ENCODE peak calls at places on chromosomes 7 and 10, in four cellular contexts. O, N, U and X are unnamed samples.

GRCh38 chr7:26090927-26091519 is 61.0 kb upstream of the NFE2L3 start:
- DNase-seq in U (no peak), O (no peak), N (no peak), X (no peak)

GRCh38 chr7:106276513-106276912 is 8.3 kb downstream of the NAMPT start:
- DNase-seq in N (no peak), U (no peak), O (no peak), X (no peak)

GRCh38 chr7:124723012-124723411 is 42.6 kb downstream of the GPR37 start:
- DNase-seq in U (no peak), O (no peak), N (no peak), X (no peak)

GRCh38 chr7:66921396-66921917 is 432 bp downstream of the TMEM248 start:
- DNase-seq in N (no peak), U (no peak), O (peak; percentile 46), X (no peak)

GRCh38 chr10:22321156-22321711 is 335 bp downstream of the BMI1 start:
- DNase-seq in N (peak; percentile 72), O (peak; percentile 73), U (no peak), X (peak; percentile 44)

GRCh38 chr7:13911920-13912319 is 77.5 kb downstream of the ETV1 start:
- DNase-seq in O (no peak), U (no peak), N (no peak), X (no peak)

GRCh38 chr10:63770523-63770922 is 249.3 kb downstream of the REEP3 start:
- DNase-seq in N (no peak), U (no peak), O (no peak), X (no peak)

GRCh38 chr7:81851413-81851812 is 81.6 kb upstream of the HGF start:
- DNase-seq in U (no peak), N (no peak), O (no peak), X (no peak)

GRCh38 chr10:93746844-93747284 is 10.9 kb upstream of the LGI1 start:
- DNase-seq in O (no peak), N (no peak), U (no peak), X (peak; percentile 75)

GRCh38 chr10:4488924-4489323 is 337.1 kb upstream of the AKR1E2 start:
- DNase-seq in U (no peak), O (no peak), N (no peak), X (no peak)

GRCh38 chr10:10584164-10584563 is 433.5 kb upstream of the CELF2 start:
- DNase-seq in U (no peak), O (no peak), N (no peak), X (no peak)

GRCh38 chr10:72253002-72253401 is 20.7 kb upstream of the DDIT4 start:
- DNase-seq in O (no peak), U (no peak), N (peak; percentile 4), X (no peak)

GRCh38 chr7:69476416-69476815 is 121.9 kb upstream of the AUTS2 start:
- DNase-seq in U (no peak), O (no peak), N (no peak), X (no peak)

GRCh38 chr7:36423633-36424032 is 34.0 kb downstream of the ANLN start:
- DNase-seq in O (no peak), U (no peak), N (no peak), X (no peak)

GRCh38 chr10:100043796-100044195 is 34.0 kb upstream of the DNMBP start:
- DNase-seq in O (peak; percentile 55), N (peak; percentile 63), U (peak; percentile 47), X (no peak)

GRCh38 chr10:125048101-125048864 is 106.4 kb downstream of the ZRANB1 start:
- DNase-seq in O (peak; percentile 87), N (peak; percentile 87), U (peak; percentile 68), X (peak; percentile 91)
- H3K36me3 ChIP-seq in O (no peaks in the 10 kb centered on the region), N (no peaks in the 10 kb centered on the region), U (no peaks in the 10 kb centered on the region), X (no peaks in the 10 kb centered on the region)

GRCh38 chr10:12010353-12010752 is 32.3 kb downstream of the UPF2 start:
- DNase-seq in N (no peak), O (no peak), U (no peak), X (no peak)
- H3K36me3 ChIP-seq in N (peaks cover 72% of the 10 kb centered on the region), O (peaks cover 52% of the 10 kb centered on the region), U (no peaks in the 10 kb centered on the region), X (no peaks in the 10 kb centered on the region)

DNA sequence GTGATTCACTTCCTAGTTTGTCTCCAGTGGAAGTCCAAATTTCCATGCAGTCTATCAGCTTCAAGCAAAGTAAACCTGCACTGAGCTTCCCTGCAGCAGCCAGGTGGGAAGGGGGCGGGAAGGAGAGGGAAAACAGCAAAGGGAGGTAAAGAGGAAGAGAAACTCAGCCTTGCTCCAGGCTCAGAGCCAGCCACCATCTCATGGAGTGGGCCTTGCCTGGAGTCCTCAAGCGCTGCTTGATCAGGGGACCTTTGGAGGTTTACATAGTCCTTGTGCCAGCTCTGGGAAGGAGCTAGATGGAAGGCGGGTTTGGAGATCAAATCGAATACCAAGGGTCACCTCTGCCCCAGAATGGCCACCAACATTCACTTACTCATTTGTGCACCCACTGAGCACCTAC is 7.4 kb downstream of the CRTAC1 start:
- DNase-seq in O (no peak), U (no peak), N (no peak), X (no peak)
- H3K36me3 ChIP-seq in O (no peaks in the 10 kb centered on the region), U (no peaks in the 10 kb centered on the region), N (no peaks in the 10 kb centered on the region), X (no peaks in the 10 kb centered on the region)

GRCh38 chr7:43640679-43641078 is 57.8 kb downstream of the STK17A start:
- DNase-seq in O (no peak), N (no peak), U (no peak), X (no peak)
- H3K36me3 ChIP-seq in O (peaks cover 78% of the 10 kb centered on the region), N (peaks cover 36% of the 10 kb centered on the region), U (no peaks in the 10 kb centered on the region), X (peaks cover 31% of the 10 kb centered on the region)

GRCh38 chr7:17340655-17341054 is 42.2 kb downstream of the AHR start:
- DNase-seq in N (no peak), U (no peak), O (no peak), X (no peak)

GRCh38 chr7:17342726-17343125 is 44.3 kb downstream of the AHR start:
- DNase-seq in N (no peak), U (no peak), O (no peak), X (no peak)

GRCh38 chr7:17336168-17336567 is 37.7 kb downstream of the AHR start:
- DNase-seq in N (no peak), U (no peak), O (no peak), X (no peak)

GRCh38 chr7:17339139-17339538 is 40.7 kb downstream of the AHR start:
- DNase-seq in U (no peak), N (no peak), O (no peak), X (no peak)

DNA sequence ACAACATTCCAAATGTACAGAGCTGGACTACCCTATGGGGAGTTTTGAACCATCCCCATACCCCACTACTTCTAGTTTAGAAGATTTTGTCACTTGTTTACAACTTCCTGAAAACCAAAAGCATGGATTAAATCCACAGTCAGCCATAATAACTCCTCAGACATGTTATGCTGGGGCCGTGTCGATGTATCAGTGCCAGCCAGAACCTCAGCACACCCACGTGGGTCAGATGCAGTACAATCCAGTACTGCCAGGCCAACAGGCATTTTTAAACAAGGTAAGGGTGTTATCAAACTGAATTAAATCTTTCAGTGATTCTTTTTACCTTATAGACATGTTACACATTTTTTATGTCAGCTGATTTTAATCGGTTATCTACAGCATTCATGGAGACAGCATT is 41.5 kb downstream of the AHR start:
- DNase-seq in O (no peak), N (no peak), U (no peak), X (no peak)
- H3K36me3 ChIP-seq in O (peaks cover 1% of the 10 kb centered on the region), N (peaks cover 80% of the 10 kb centered on the region), U (no peaks in the 10 kb centered on the region), X (no peaks in the 10 kb centered on the region)

GRCh38 chr10:130167707-130168106 is 31.5 kb downstream of the GLRX3 start:
- DNase-seq in N (no peak), U (no peak), O (no peak), X (no peak)
- H3K36me3 ChIP-seq in N (peaks cover 73% of the 10 kb centered on the region), U (no peaks in the 10 kb centered on the region), O (peaks cover 89% of the 10 kb centered on the region), X (peaks cover 37% of the 10 kb centered on the region)

GRCh38 chr7:157370761-157371160 is 34.0 kb downstream of the DNAJB6 start:
- DNase-seq in O (no peak), U (no peak), N (no peak), X (no peak)
- H3K36me3 ChIP-seq in O (peaks cover 92% of the 10 kb centered on the region), U (no peaks in the 10 kb centered on the region), N (peaks cover 78% of the 10 kb centered on the region), X (peaks cover 63% of the 10 kb centered on the region)

DNA sequence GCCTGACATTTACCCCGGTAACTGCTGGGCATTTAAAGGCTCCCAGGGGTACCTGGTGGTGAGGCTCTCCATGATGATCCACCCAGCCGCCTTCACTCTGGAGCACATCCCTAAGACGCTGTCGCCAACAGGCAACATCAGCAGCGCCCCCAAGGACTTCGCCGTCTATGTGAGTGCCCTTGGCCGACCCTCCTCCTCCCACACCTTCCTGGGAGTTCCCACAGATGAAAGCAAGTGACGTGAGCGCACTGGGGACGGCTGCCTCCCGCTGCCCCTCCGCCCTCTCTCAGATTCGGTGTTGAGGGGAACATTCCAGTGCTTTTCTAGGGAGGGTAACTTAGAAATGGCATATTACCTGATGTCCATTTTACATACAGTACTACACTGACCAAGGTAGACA is 7.0 kb upstream of the GET4 start:
- DNase-seq in O (no peak), N (no peak), U (no peak), X (no peak)
- H3K36me3 ChIP-seq in O (peaks cover 87% of the 10 kb centered on the region), N (peaks cover 87% of the 10 kb centered on the region), U (no peaks in the 10 kb centered on the region), X (peaks cover 65% of the 10 kb centered on the region)